ENCODE peak calls at places on chromosomes 4 and X, in six cellular contexts. T is GM04504, C is HCT116, U is C1 segment of cervical spinal cord, M is fibroblast of the aortic adventitia, F is SK-MEL-5. J is an unnamed sample.
A peak's percentile ranks its signal among the peaks of the same experiment; 100 is the strongest.

GRCh38 chr4:189507060-189507459 is 433.6 kb upstream of the FRG1 start:
- DNase-seq in T (no peak), C (no peak), U (no peak), M (no peak), F (no peak), J (no peak)

GRCh38 chr4:106985830-106986229 is 50.3 kb downstream of the DKK2 start:
- DNase-seq in T (no peak), C (no peak), U (no peak), M (no peak), F (no peak), J (no peak)

GRCh38 chr4:88919056-88919455 is 137.9 kb downstream of the FAM13A start:
- DNase-seq in T (no peak), C (no peak), U (no peak), M (no peak), F (no peak), J (no peak)

GRCh38 chr4:121156822-121157769 is 7.0 kb downstream of the TNIP3 start:
- DNase-seq in T (no peak), C (no peak), U (no peak), M (peak; percentile 24), F (no peak), J (peak; percentile 5)

GRCh38 chr4:105709081-105709450 is 482 bp downstream of the GSTCD start:
- DNase-seq in T (no peak), C (peak; percentile 6), U (no peak), M (peak; percentile 10), F (peak; percentile 9), J (no peak)

GRCh38 chr4:8647094-8647570 is 54.6 kb downstream of the CPZ start:
- DNase-seq in T (no peak), C (no peak), U (no peak), M (no peak), F (no peak), J (no peak)

GRCh38 chr4:160537681-160538080 is 1434.8 kb downstream of the RAPGEF2 start:
- DNase-seq in T (no peak), C (no peak), U (no peak), M (no peak), F (no peak), J (no peak)

GRCh38 chr4:150582101-150582565 is at the start of gene MAB21L2:
- DNase-seq in T (no peak), C (no peak), U (no peak), M (no peak), F (no peak), J (no peak)

GRCh38 chr4:8362483-8362882 is 78.0 kb downstream of the ACOX3 start:
- DNase-seq in T (no peak), C (no peak), U (no peak), M (peak; percentile 27), F (no peak), J (no peak)

GRCh38 chr4:125357675-125358074 is 42.9 kb downstream of the FAT4 start:
- DNase-seq in T (no peak), C (no peak), U (no peak), M (no peak), F (no peak), J (no peak)

GRCh38 chrX:139559383-139560042 is 29.0 kb downstream of the F9 start:
- DNase-seq in T (peak; percentile 30), C (peak; percentile 24), U (no peak), M (peak; percentile 79), F (peak; percentile 73), J (peak; percentile 3)

GRCh38 chr4:72525938-72526337 is 43.1 kb downstream of the ADAMTS3 start:
- DNase-seq in T (no peak), C (no peak), U (no peak), M (peak; percentile 83), F (no peak), J (no peak)

J was measured in hippocampal formation.